ENCODE peak calls at places on chromosomes 7 and 10, in four cellular contexts. One of them, this sample, is unnamed.

GRCh38 chr10:14839305-14839695 is 1.2 kb downstream of the HSPA14 start:
- DNase-seq in activated CD8-positive, alpha-beta memory T cell treated with anti-CD3 and anti-CD28 coated beads for 1 hour: no peak
- DNase-seq in heart right ventricle: no peak
- DNase-seq in pancreas: no peak
- DNase-seq in this sample: no peak

GRCh38 chr10:28302012-28302667 is 724 bp downstream of the MPP7 start:
- DNase-seq in activated CD8-positive, alpha-beta memory T cell treated with anti-CD3 and anti-CD28 coated beads for 1 hour: no peak
- DNase-seq in heart right ventricle: peak; percentile 42
- DNase-seq in pancreas: no peak
- DNase-seq in this sample: peak; percentile 50

GRCh38 chr7:130151591-130152269 is 53.5 kb downstream of the TMEM209 start:
- DNase-seq in activated CD8-positive, alpha-beta memory T cell treated with anti-CD3 and anti-CD28 coated beads for 1 hour: no peak
- DNase-seq in heart right ventricle: no peak
- DNase-seq in pancreas: no peak
- DNase-seq in this sample: no peak

GRCh38 chr10:20181408-20181807 is 365.2 kb downstream of the PLXDC2 start:
- DNase-seq in activated CD8-positive, alpha-beta memory T cell treated with anti-CD3 and anti-CD28 coated beads for 1 hour: no peak
- DNase-seq in heart right ventricle: no peak
- DNase-seq in pancreas: no peak
- DNase-seq in this sample: no peak

GRCh38 chr7:25830228-25830627 is 321.8 kb upstream of the NFE2L3 start:
- DNase-seq in activated CD8-positive, alpha-beta memory T cell treated with anti-CD3 and anti-CD28 coated beads for 1 hour: no peak
- DNase-seq in heart right ventricle: no peak
- DNase-seq in pancreas: no peak
- DNase-seq in this sample: no peak

GRCh38 chr7:18040196-18040595 is 12.6 kb upstream of the PRPS1L1 start:
- DNase-seq in activated CD8-positive, alpha-beta memory T cell treated with anti-CD3 and anti-CD28 coated beads for 1 hour: no peak
- DNase-seq in heart right ventricle: no peak
- DNase-seq in pancreas: no peak
- DNase-seq in this sample: no peak

GRCh38 chr7:135428011-135428410 is 81.9 kb downstream of the CNOT4 start:
- DNase-seq in activated CD8-positive, alpha-beta memory T cell treated with anti-CD3 and anti-CD28 coated beads for 1 hour: no peak
- DNase-seq in heart right ventricle: no peak
- DNase-seq in pancreas: no peak
- DNase-seq in this sample: no peak

GRCh38 chr7:153258686-153259085 is 499.1 kb downstream of the ACTR3B start:
- DNase-seq in activated CD8-positive, alpha-beta memory T cell treated with anti-CD3 and anti-CD28 coated beads for 1 hour: no peak
- DNase-seq in heart right ventricle: no peak
- DNase-seq in pancreas: no peak
- DNase-seq in this sample: no peak

GRCh38 chr10:57338823-57339558 is 928.7 kb downstream of the IPMK start:
- DNase-seq in activated CD8-positive, alpha-beta memory T cell treated with anti-CD3 and anti-CD28 coated beads for 1 hour: no peak
- DNase-seq in heart right ventricle: no peak
- DNase-seq in pancreas: no peak
- DNase-seq in this sample: no peak

GRCh38 chr7:11524476-11525398 is 307.3 kb downstream of the THSD7A start:
- DNase-seq in activated CD8-positive, alpha-beta memory T cell treated with anti-CD3 and anti-CD28 coated beads for 1 hour: no peak
- DNase-seq in heart right ventricle: no peak
- DNase-seq in pancreas: no peak
- DNase-seq in this sample: no peak

GRCh38 chr7:132869166-132869861 is 212.6 kb downstream of the CHCHD3 start:
- DNase-seq in activated CD8-positive, alpha-beta memory T cell treated with anti-CD3 and anti-CD28 coated beads for 1 hour: no peak
- DNase-seq in heart right ventricle: no peak
- DNase-seq in pancreas: no peak
- DNase-seq in this sample: no peak

GRCh38 chr7:106927541-106927940 is 62.5 kb downstream of the PIK3CG start:
- DNase-seq in activated CD8-positive, alpha-beta memory T cell treated with anti-CD3 and anti-CD28 coated beads for 1 hour: no peak
- DNase-seq in heart right ventricle: no peak
- DNase-seq in pancreas: no peak
- DNase-seq in this sample: no peak

GRCh38 chr7:14191686-14192098 is 202.2 kb upstream of the ETV1 start:
- DNase-seq in activated CD8-positive, alpha-beta memory T cell treated with anti-CD3 and anti-CD28 coated beads for 1 hour: no peak
- DNase-seq in heart right ventricle: no peak
- DNase-seq in pancreas: no peak
- DNase-seq in this sample: no peak

GRCh38 chr10:132185601-132186487 is 904 bp upstream of the DPYSL4 start:
- DNase-seq in activated CD8-positive, alpha-beta memory T cell treated with anti-CD3 and anti-CD28 coated beads for 1 hour: no peak
- DNase-seq in heart right ventricle: no peak
- DNase-seq in pancreas: peak; percentile 70
- DNase-seq in this sample: no peak

GRCh38 chr10:106956216-106956915 is 208.1 kb downstream of the SORCS1 start:
- DNase-seq in activated CD8-positive, alpha-beta memory T cell treated with anti-CD3 and anti-CD28 coated beads for 1 hour: no peak
- DNase-seq in heart right ventricle: no peak
- DNase-seq in pancreas: no peak
- DNase-seq in this sample: no peak

GRCh38 chr10:116444527-116445142 is 17.0 kb downstream of the PNLIPRP3 start:
- DNase-seq in activated CD8-positive, alpha-beta memory T cell treated with anti-CD3 and anti-CD28 coated beads for 1 hour: no peak
- DNase-seq in heart right ventricle: no peak
- DNase-seq in pancreas: no peak
- DNase-seq in this sample: no peak

GRCh38 chr7:142511801-142512200 is 237.5 kb upstream of the PRSS1 start:
- DNase-seq in activated CD8-positive, alpha-beta memory T cell treated with anti-CD3 and anti-CD28 coated beads for 1 hour: no peak
- DNase-seq in heart right ventricle: no peak
- DNase-seq in pancreas: no peak
- DNase-seq in this sample: no peak

GRCh38 chr7:46784746-46785145 is 797.2 kb downstream of the TNS3 start:
- DNase-seq in activated CD8-positive, alpha-beta memory T cell treated with anti-CD3 and anti-CD28 coated beads for 1 hour: no peak
- DNase-seq in heart right ventricle: no peak
- DNase-seq in pancreas: no peak
- DNase-seq in this sample: no peak

GRCh38 chr7:1291846-1292765 is 59.4 kb downstream of the UNCX start:
- DNase-seq in activated CD8-positive, alpha-beta memory T cell treated with anti-CD3 and anti-CD28 coated beads for 1 hour: no peak
- DNase-seq in heart right ventricle: no peak
- DNase-seq in pancreas: no peak
- DNase-seq in this sample: no peak